ENCODE peak calls at places on chromosomes 7 and 10, in ten cellular contexts. One of them, this sample, is unnamed. For H3K36me3, the result is how much of the 10 kb centered on the place peaks cover.

GRCh38 chr7:151063212-151063561 is 3.8 kb downstream of the SLC4A2 start:
- DNase-seq in pancreas: no peak
- DNase-seq in mesendoderm: peak
- DNase-seq in tibial nerve: peak
- DNase-seq in stomach: no peak
- DNase-seq in brain microvascular endothelial cell: no peak
- DNase-seq in fibroblast of lung: peak
- DNase-seq in naive thymus-derived CD4-positive, alpha-beta T cell: no peak
- DNase-seq in OCI-LY7: no peak
- DNase-seq in Peyer's patch: no peak
- DNase-seq in this sample: no peak

GRCh38 chr7:56063500-56063881 is 595 bp upstream of the SUMF2 start:
- DNase-seq in pancreas: no peak
- DNase-seq in mesendoderm: peak
- DNase-seq in tibial nerve: no peak
- DNase-seq in stomach: no peak
- DNase-seq in brain microvascular endothelial cell: no peak
- DNase-seq in fibroblast of lung: no peak
- DNase-seq in naive thymus-derived CD4-positive, alpha-beta T cell: no peak
- DNase-seq in OCI-LY7: no peak
- DNase-seq in Peyer's patch: no peak
- DNase-seq in this sample: no peak

GRCh38 chr7:51317582-51317910 is 937 bp upstream of the COBL start:
- DNase-seq in pancreas: no peak
- DNase-seq in mesendoderm: no peak
- DNase-seq in tibial nerve: no peak
- DNase-seq in stomach: no peak
- DNase-seq in brain microvascular endothelial cell: no peak
- DNase-seq in fibroblast of lung: no peak
- DNase-seq in naive thymus-derived CD4-positive, alpha-beta T cell: no peak
- DNase-seq in OCI-LY7: no peak
- DNase-seq in Peyer's patch: no peak
- DNase-seq in this sample: no peak

GRCh38 chr7:38744746-38745145 is 113.6 kb upstream of the AMPH start:
- DNase-seq in pancreas: no peak
- DNase-seq in mesendoderm: no peak
- DNase-seq in tibial nerve: no peak
- DNase-seq in stomach: no peak
- DNase-seq in brain microvascular endothelial cell: peak
- DNase-seq in fibroblast of lung: peak
- DNase-seq in naive thymus-derived CD4-positive, alpha-beta T cell: no peak
- DNase-seq in OCI-LY7: no peak
- DNase-seq in Peyer's patch: no peak
- DNase-seq in this sample: no peak

GRCh38 chr7:9407816-9408215 is 974.4 kb downstream of the NXPH1 start:
- DNase-seq in pancreas: no peak
- DNase-seq in mesendoderm: no peak
- DNase-seq in tibial nerve: no peak
- DNase-seq in stomach: no peak
- DNase-seq in brain microvascular endothelial cell: no peak
- DNase-seq in fibroblast of lung: peak
- DNase-seq in naive thymus-derived CD4-positive, alpha-beta T cell: no peak
- DNase-seq in OCI-LY7: no peak
- DNase-seq in Peyer's patch: no peak
- DNase-seq in this sample: no peak

GRCh38 chr7:58316-58715 is 134.1 kb upstream of the FAM20C start:
- DNase-seq in pancreas: no peak
- DNase-seq in mesendoderm: no peak
- DNase-seq in tibial nerve: no peak
- DNase-seq in stomach: no peak
- DNase-seq in brain microvascular endothelial cell: no peak
- DNase-seq in fibroblast of lung: no peak
- DNase-seq in naive thymus-derived CD4-positive, alpha-beta T cell: no peak
- DNase-seq in OCI-LY7: no peak
- DNase-seq in Peyer's patch: no peak
- DNase-seq in this sample: no peak

GRCh38 chr7:114310344-114311118 is 104.1 kb upstream of the FOXP2 start:
- DNase-seq in pancreas: no peak
- DNase-seq in mesendoderm: no peak
- DNase-seq in tibial nerve: no peak
- DNase-seq in stomach: no peak
- DNase-seq in brain microvascular endothelial cell: no peak
- DNase-seq in fibroblast of lung: peak
- DNase-seq in naive thymus-derived CD4-positive, alpha-beta T cell: no peak
- DNase-seq in OCI-LY7: no peak
- DNase-seq in Peyer's patch: no peak
- DNase-seq in this sample: no peak

GRCh38 chr10:5906651-5907050 is 16.6 kb downstream of the FBH1 start:
- DNase-seq in pancreas: no peak
- DNase-seq in mesendoderm: no peak
- DNase-seq in tibial nerve: no peak
- DNase-seq in stomach: no peak
- DNase-seq in brain microvascular endothelial cell: no peak
- DNase-seq in fibroblast of lung: no peak
- DNase-seq in naive thymus-derived CD4-positive, alpha-beta T cell: no peak
- DNase-seq in OCI-LY7: no peak
- DNase-seq in Peyer's patch: no peak
- DNase-seq in this sample: no peak

GRCh38 chr10:14873090-14873760 is 5.4 kb upstream of the SUV39H2 start:
- DNase-seq in pancreas: no peak
- DNase-seq in mesendoderm: no peak
- DNase-seq in tibial nerve: no peak
- DNase-seq in stomach: no peak
- DNase-seq in brain microvascular endothelial cell: peak
- DNase-seq in fibroblast of lung: peak
- DNase-seq in naive thymus-derived CD4-positive, alpha-beta T cell: no peak
- DNase-seq in OCI-LY7: no peak
- DNase-seq in Peyer's patch: no peak
- DNase-seq in this sample: no peak

GRCh38 chr10:89476150-89476549 is 59.2 kb downstream of the SLC16A12 start:
- DNase-seq in pancreas: no peak
- DNase-seq in mesendoderm: no peak
- DNase-seq in tibial nerve: no peak
- DNase-seq in stomach: no peak
- DNase-seq in brain microvascular endothelial cell: no peak
- DNase-seq in fibroblast of lung: no peak
- DNase-seq in naive thymus-derived CD4-positive, alpha-beta T cell: no peak
- DNase-seq in OCI-LY7: no peak
- DNase-seq in Peyer's patch: no peak
- DNase-seq in this sample: no peak
- H3K27ac ChIP-seq in pancreas: peak
- H3K27ac ChIP-seq in mesendoderm: no peak
- H3K27ac ChIP-seq in tibial nerve: peak
- H3K27ac ChIP-seq in stomach: no peak
- H3K27ac ChIP-seq in brain microvascular endothelial cell: peak
- H3K27ac ChIP-seq in fibroblast of lung: no peak
- H3K27ac ChIP-seq in naive thymus-derived CD4-positive, alpha-beta T cell: no peak
- H3K27ac ChIP-seq in OCI-LY7: no peak
- H3K27ac ChIP-seq in Peyer's patch: peak
- H3K27ac ChIP-seq in this sample: no peak

DNA sequence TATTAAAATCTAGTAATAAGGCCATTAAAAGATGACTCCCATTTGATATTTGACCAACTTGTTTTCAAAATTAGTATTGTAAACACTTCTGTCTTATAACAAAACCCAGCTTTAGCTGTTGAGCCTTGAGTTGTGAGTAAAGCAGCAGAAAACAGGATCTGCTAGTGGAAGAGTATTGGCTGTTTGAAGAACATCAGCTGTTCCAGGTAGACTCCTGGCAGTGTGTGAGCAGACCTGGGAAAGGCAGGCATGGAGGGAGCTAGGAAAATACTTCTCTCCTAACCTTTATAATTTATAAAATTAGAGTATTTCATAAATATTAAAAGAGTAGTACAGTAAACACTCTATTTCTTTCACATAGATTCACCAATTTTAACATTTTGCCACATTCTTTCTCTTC is 29.0 kb downstream of the KAT6B start:
- DNase-seq in pancreas: no peak
- DNase-seq in mesendoderm: no peak
- DNase-seq in tibial nerve: no peak
- DNase-seq in stomach: no peak
- DNase-seq in brain microvascular endothelial cell: no peak
- DNase-seq in fibroblast of lung: no peak
- DNase-seq in naive thymus-derived CD4-positive, alpha-beta T cell: no peak
- DNase-seq in OCI-LY7: no peak
- DNase-seq in Peyer's patch: no peak
- DNase-seq in this sample: no peak
- H3K36me3 ChIP-seq in pancreas: under half
- H3K36me3 ChIP-seq in mesendoderm: under half
- H3K36me3 ChIP-seq in tibial nerve: under half
- H3K36me3 ChIP-seq in stomach: under half
- H3K36me3 ChIP-seq in brain microvascular endothelial cell: under half
- H3K36me3 ChIP-seq in fibroblast of lung: under half
- H3K36me3 ChIP-seq in naive thymus-derived CD4-positive, alpha-beta T cell: under half
- H3K36me3 ChIP-seq in OCI-LY7: under half
- H3K36me3 ChIP-seq in Peyer's patch: under half
- H3K36me3 ChIP-seq in this sample: under half

GRCh38 chr10:86415099-86415498 is 48.5 kb upstream of the GRID1 start:
- DNase-seq in pancreas: no peak
- DNase-seq in mesendoderm: no peak
- DNase-seq in tibial nerve: no peak
- DNase-seq in stomach: no peak
- DNase-seq in brain microvascular endothelial cell: no peak
- DNase-seq in fibroblast of lung: no peak
- DNase-seq in naive thymus-derived CD4-positive, alpha-beta T cell: no peak
- DNase-seq in OCI-LY7: no peak
- DNase-seq in Peyer's patch: no peak
- DNase-seq in this sample: no peak
- H3K27ac ChIP-seq in pancreas: peak
- H3K27ac ChIP-seq in mesendoderm: no peak
- H3K27ac ChIP-seq in tibial nerve: no peak
- H3K27ac ChIP-seq in stomach: no peak
- H3K27ac ChIP-seq in brain microvascular endothelial cell: no peak
- H3K27ac ChIP-seq in fibroblast of lung: no peak
- H3K27ac ChIP-seq in naive thymus-derived CD4-positive, alpha-beta T cell: no peak
- H3K27ac ChIP-seq in OCI-LY7: peak
- H3K27ac ChIP-seq in Peyer's patch: no peak
- H3K27ac ChIP-seq in this sample: no peak

GRCh38 chr7:87480386-87480785 is 4.9 kb upstream of the ABCB4 start:
- DNase-seq in pancreas: no peak
- DNase-seq in mesendoderm: no peak
- DNase-seq in tibial nerve: no peak
- DNase-seq in stomach: no peak
- DNase-seq in brain microvascular endothelial cell: peak
- DNase-seq in fibroblast of lung: no peak
- DNase-seq in naive thymus-derived CD4-positive, alpha-beta T cell: no peak
- DNase-seq in OCI-LY7: no peak
- DNase-seq in Peyer's patch: no peak
- DNase-seq in this sample: no peak

GRCh38 chr7:87483131-87483530 is 7.7 kb upstream of the ABCB4 start:
- DNase-seq in pancreas: no peak
- DNase-seq in mesendoderm: peak
- DNase-seq in tibial nerve: no peak
- DNase-seq in stomach: no peak
- DNase-seq in brain microvascular endothelial cell: no peak
- DNase-seq in fibroblast of lung: no peak
- DNase-seq in naive thymus-derived CD4-positive, alpha-beta T cell: no peak
- DNase-seq in OCI-LY7: no peak
- DNase-seq in Peyer's patch: no peak
- DNase-seq in this sample: no peak

GRCh38 chr7:87482115-87482514 is 6.6 kb upstream of the ABCB4 start:
- DNase-seq in pancreas: no peak
- DNase-seq in mesendoderm: no peak
- DNase-seq in tibial nerve: no peak
- DNase-seq in stomach: no peak
- DNase-seq in brain microvascular endothelial cell: no peak
- DNase-seq in fibroblast of lung: no peak
- DNase-seq in naive thymus-derived CD4-positive, alpha-beta T cell: no peak
- DNase-seq in OCI-LY7: no peak
- DNase-seq in Peyer's patch: no peak
- DNase-seq in this sample: no peak

GRCh38 chr7:87476179-87476557 is 688 bp upstream of the ABCB4 start:
- DNase-seq in pancreas: no peak
- DNase-seq in mesendoderm: no peak
- DNase-seq in tibial nerve: no peak
- DNase-seq in stomach: no peak
- DNase-seq in brain microvascular endothelial cell: no peak
- DNase-seq in fibroblast of lung: no peak
- DNase-seq in naive thymus-derived CD4-positive, alpha-beta T cell: no peak
- DNase-seq in OCI-LY7: no peak
- DNase-seq in Peyer's patch: no peak
- DNase-seq in this sample: no peak

GRCh38 chr7:87479951-87480350 is 4.5 kb upstream of the ABCB4 start:
- DNase-seq in pancreas: no peak
- DNase-seq in mesendoderm: no peak
- DNase-seq in tibial nerve: no peak
- DNase-seq in stomach: no peak
- DNase-seq in brain microvascular endothelial cell: no peak
- DNase-seq in fibroblast of lung: no peak
- DNase-seq in naive thymus-derived CD4-positive, alpha-beta T cell: no peak
- DNase-seq in OCI-LY7: no peak
- DNase-seq in Peyer's patch: no peak
- DNase-seq in this sample: no peak
- H3K36me3 ChIP-seq in pancreas: under half
- H3K36me3 ChIP-seq in mesendoderm: under half
- H3K36me3 ChIP-seq in tibial nerve: under half
- H3K36me3 ChIP-seq in stomach: under half
- H3K36me3 ChIP-seq in brain microvascular endothelial cell: under half
- H3K36me3 ChIP-seq in fibroblast of lung: under half
- H3K36me3 ChIP-seq in naive thymus-derived CD4-positive, alpha-beta T cell: under half
- H3K36me3 ChIP-seq in OCI-LY7: under half
- H3K36me3 ChIP-seq in Peyer's patch: under half
- H3K36me3 ChIP-seq in this sample: under half